ENCODE peak calls at places on chromosome 15, in seven cellular contexts. One of them, this sample, is unnamed.

GRCh38 chr15:66860844-66861243 is 158.8 kb downstream of the SMAD6 start:
- DNase-seq in ascending aorta: no peak
- DNase-seq in CD4-positive, alpha-beta T cell: no peak
- DNase-seq in cardiac fibroblast: no peak
- DNase-seq in PC-3: no peak
- DNase-seq in glutamatergic neuron: no peak
- DNase-seq in GM10248: no peak
- DNase-seq in this sample: no peak

GRCh38 chr15:63491116-63491817 is 13.1 kb upstream of the USP3 start:
- DNase-seq in GM10248: no peak
- DNase-seq in cardiac fibroblast: no peak
- DNase-seq in PC-3: no peak
- DNase-seq in ascending aorta: no peak
- DNase-seq in CD4-positive, alpha-beta T cell: no peak
- DNase-seq in glutamatergic neuron: no peak
- DNase-seq in this sample: no peak

GRCh38 chr15:34365073-34365825 is 1.7 kb downstream of the LPCAT4 start:
- DNase-seq in glutamatergic neuron: no peak
- DNase-seq in PC-3: no peak
- DNase-seq in GM10248: no peak
- DNase-seq in ascending aorta: no peak
- DNase-seq in CD4-positive, alpha-beta T cell: no peak
- DNase-seq in cardiac fibroblast: peak; percentile 49
- DNase-seq in this sample: no peak

GRCh38 chr15:80929689-80930088 is 59.9 kb downstream of the MESD start:
- DNase-seq in CD4-positive, alpha-beta T cell: no peak
- DNase-seq in glutamatergic neuron: no peak
- DNase-seq in GM10248: no peak
- DNase-seq in cardiac fibroblast: no peak
- DNase-seq in ascending aorta: no peak
- DNase-seq in PC-3: no peak
- DNase-seq in this sample: no peak

GRCh38 chr15:41079717-41080116 is 36.4 kb downstream of the INO80 start:
- DNase-seq in PC-3: no peak
- DNase-seq in cardiac fibroblast: no peak
- DNase-seq in GM10248: no peak
- DNase-seq in glutamatergic neuron: no peak
- DNase-seq in ascending aorta: no peak
- DNase-seq in CD4-positive, alpha-beta T cell: no peak
- DNase-seq in this sample: no peak

GRCh38 chr15:61916104-61916503 is 144.1 kb downstream of the VPS13C start:
- DNase-seq in ascending aorta: no peak
- DNase-seq in GM10248: no peak
- DNase-seq in PC-3: no peak
- DNase-seq in glutamatergic neuron: no peak
- DNase-seq in CD4-positive, alpha-beta T cell: no peak
- DNase-seq in cardiac fibroblast: no peak
- DNase-seq in this sample: no peak

GRCh38 chr15:34621675-34622074 is 38.2 kb upstream of the GOLGA8B start:
- DNase-seq in ascending aorta: no peak
- DNase-seq in cardiac fibroblast: peak; percentile 7
- DNase-seq in PC-3: peak; percentile 64
- DNase-seq in glutamatergic neuron: no peak
- DNase-seq in GM10248: no peak
- DNase-seq in CD4-positive, alpha-beta T cell: no peak
- DNase-seq in this sample: no peak

GRCh38 chr15:72782993-72783562 is 480 bp downstream of the ADPGK start:
- DNase-seq in PC-3: peak; percentile 12
- DNase-seq in CD4-positive, alpha-beta T cell: no peak
- DNase-seq in ascending aorta: peak; percentile 80
- DNase-seq in glutamatergic neuron: no peak
- DNase-seq in GM10248: peak; percentile 66
- DNase-seq in cardiac fibroblast: peak; percentile 37
- DNase-seq in this sample: no peak

GRCh38 chr15:64997911-64998310 is 8.2 kb upstream of the SPG21 start:
- DNase-seq in cardiac fibroblast: no peak
- DNase-seq in PC-3: no peak
- DNase-seq in glutamatergic neuron: no peak
- DNase-seq in CD4-positive, alpha-beta T cell: no peak
- DNase-seq in GM10248: no peak
- DNase-seq in ascending aorta: no peak
- DNase-seq in this sample: no peak

GRCh38 chr15:85477730-85478129 is 97.3 kb downstream of the AKAP13 start:
- DNase-seq in glutamatergic neuron: no peak
- DNase-seq in GM10248: no peak
- DNase-seq in CD4-positive, alpha-beta T cell: no peak
- DNase-seq in PC-3: peak; percentile 41
- DNase-seq in ascending aorta: no peak
- DNase-seq in cardiac fibroblast: peak; percentile 30
- DNase-seq in this sample: no peak

GRCh38 chr15:42274693-42274971 is 1.4 kb upstream of the TMEM87A start:
- DNase-seq in cardiac fibroblast: no peak
- DNase-seq in GM10248: no peak
- DNase-seq in CD4-positive, alpha-beta T cell: no peak
- DNase-seq in glutamatergic neuron: no peak
- DNase-seq in ascending aorta: no peak
- DNase-seq in PC-3: no peak
- DNase-seq in this sample: no peak

GRCh38 chr15:78739996-78740903 is 71.0 kb downstream of the ADAMTS7 start:
- DNase-seq in ascending aorta: peak; percentile 48
- DNase-seq in PC-3: peak; percentile 66
- DNase-seq in GM10248: peak; percentile 41
- DNase-seq in cardiac fibroblast: peak; percentile 42
- DNase-seq in CD4-positive, alpha-beta T cell: no peak
- DNase-seq in glutamatergic neuron: peak; percentile 86
- DNase-seq in this sample: no peak
- TF ChIP-seq CTCF in ascending aorta: no peak
- TF ChIP-seq CTCF in PC-3: peak; percentile 65
- TF ChIP-seq CTCF in GM10248: peak; percentile 57
- TF ChIP-seq CTCF in cardiac fibroblast: peak; percentile 54
- TF ChIP-seq CTCF in CD4-positive, alpha-beta T cell: no peak
- TF ChIP-seq CTCF in glutamatergic neuron: peak; percentile 50
- TF ChIP-seq CTCF in this sample: no peak

DNA sequence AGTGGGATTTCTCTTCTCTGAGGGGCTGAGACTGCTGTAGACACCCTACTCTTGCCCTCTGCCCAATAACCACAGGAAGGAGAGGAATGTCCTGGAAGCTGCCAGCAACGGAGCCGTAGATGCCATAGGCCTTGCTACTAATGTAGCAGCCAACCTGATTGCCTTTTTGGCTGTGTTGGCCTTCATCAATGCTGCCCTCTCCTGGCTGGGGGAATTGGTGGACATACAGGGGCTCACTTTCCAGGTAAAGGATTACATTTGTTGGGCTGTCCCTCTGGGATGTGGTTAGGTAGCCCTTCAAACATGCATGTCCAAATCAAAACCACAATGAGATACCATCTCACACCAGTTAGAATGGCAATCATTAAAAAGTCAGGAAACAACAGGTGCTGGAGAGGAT is 16.1 kb downstream of the SLC28A2 start:
- DNase-seq in cardiac fibroblast: no peak
- DNase-seq in PC-3: peak; percentile 53
- DNase-seq in GM10248: no peak
- DNase-seq in ascending aorta: no peak
- DNase-seq in glutamatergic neuron: no peak
- DNase-seq in CD4-positive, alpha-beta T cell: no peak
- DNase-seq in this sample: no peak
- TF ChIP-seq CTCF in cardiac fibroblast: no peak
- TF ChIP-seq CTCF in PC-3: peak; percentile 61
- TF ChIP-seq CTCF in GM10248: no peak
- TF ChIP-seq CTCF in ascending aorta: no peak
- TF ChIP-seq CTCF in glutamatergic neuron: no peak
- TF ChIP-seq CTCF in CD4-positive, alpha-beta T cell: no peak
- TF ChIP-seq CTCF in this sample: no peak

GRCh38 chr15:39700301-39700700 is 82.3 kb downstream of the FSIP1 start:
- DNase-seq in cardiac fibroblast: no peak
- DNase-seq in CD4-positive, alpha-beta T cell: no peak
- DNase-seq in PC-3: no peak
- DNase-seq in glutamatergic neuron: no peak
- DNase-seq in ascending aorta: no peak
- DNase-seq in GM10248: no peak
- DNase-seq in this sample: no peak
- TF ChIP-seq CTCF in cardiac fibroblast: no peak
- TF ChIP-seq CTCF in CD4-positive, alpha-beta T cell: no peak
- TF ChIP-seq CTCF in PC-3: no peak
- TF ChIP-seq CTCF in glutamatergic neuron: no peak
- TF ChIP-seq CTCF in ascending aorta: no peak
- TF ChIP-seq CTCF in GM10248: no peak
- TF ChIP-seq CTCF in this sample: no peak

GRCh38 chr15:93080451-93080850 is 8.6 kb downstream of the RGMA start:
- DNase-seq in ascending aorta: no peak
- DNase-seq in cardiac fibroblast: no peak
- DNase-seq in CD4-positive, alpha-beta T cell: no peak
- DNase-seq in PC-3: no peak
- DNase-seq in GM10248: no peak
- DNase-seq in glutamatergic neuron: no peak
- DNase-seq in this sample: no peak

GRCh38 chr15:93074596-93074995 is 14.4 kb downstream of the RGMA start:
- DNase-seq in PC-3: no peak
- DNase-seq in CD4-positive, alpha-beta T cell: no peak
- DNase-seq in GM10248: no peak
- DNase-seq in glutamatergic neuron: no peak
- DNase-seq in ascending aorta: no peak
- DNase-seq in cardiac fibroblast: no peak
- DNase-seq in this sample: no peak

GRCh38 chr15:93073465-93073952 is 15.5 kb downstream of the RGMA start:
- DNase-seq in ascending aorta: no peak
- DNase-seq in glutamatergic neuron: no peak
- DNase-seq in CD4-positive, alpha-beta T cell: no peak
- DNase-seq in cardiac fibroblast: no peak
- DNase-seq in PC-3: no peak
- DNase-seq in GM10248: no peak
- DNase-seq in this sample: no peak

GRCh38 chr15:93076217-93076616 is 12.8 kb downstream of the RGMA start:
- DNase-seq in PC-3: no peak
- DNase-seq in CD4-positive, alpha-beta T cell: no peak
- DNase-seq in cardiac fibroblast: no peak
- DNase-seq in GM10248: no peak
- DNase-seq in ascending aorta: no peak
- DNase-seq in glutamatergic neuron: no peak
- DNase-seq in this sample: no peak

GRCh38 chr15:93076875-93077274 is 12.1 kb downstream of the RGMA start:
- DNase-seq in ascending aorta: no peak
- DNase-seq in CD4-positive, alpha-beta T cell: no peak
- DNase-seq in cardiac fibroblast: no peak
- DNase-seq in GM10248: no peak
- DNase-seq in glutamatergic neuron: no peak
- DNase-seq in PC-3: no peak
- DNase-seq in this sample: no peak
- TF ChIP-seq CTCF in ascending aorta: no peak
- TF ChIP-seq CTCF in CD4-positive, alpha-beta T cell: no peak
- TF ChIP-seq CTCF in cardiac fibroblast: no peak
- TF ChIP-seq CTCF in GM10248: no peak
- TF ChIP-seq CTCF in glutamatergic neuron: no peak
- TF ChIP-seq CTCF in PC-3: no peak
- TF ChIP-seq CTCF in this sample: no peak

This sample was measured in omental fat pad.